ENCODE peak calls at places on chromosomes 4 and X, in six cellular contexts. One of them, this sample, is unnamed.

GRCh38 chr4:94488667-94489066 is 36.9 kb downstream of the PDLIM5 start:
- DNase-seq in IMR-90: peak
- DNase-seq in GM12878: no peak
- DNase-seq in body of pancreas: no peak
- DNase-seq in PC-3: peak
- DNase-seq in ovary: no peak
- DNase-seq in this sample: peak

GRCh38 chr4:40377462-40378385 is 42.6 kb downstream of the CHRNA9 start:
- DNase-seq in IMR-90: peak
- DNase-seq in GM12878: no peak
- DNase-seq in body of pancreas: no peak
- DNase-seq in PC-3: no peak
- DNase-seq in ovary: no peak
- DNase-seq in this sample: no peak

GRCh38 chr4:158122501-158122900 is 50.3 kb downstream of the GASK1B start:
- DNase-seq in IMR-90: peak
- DNase-seq in GM12878: no peak
- DNase-seq in body of pancreas: no peak
- DNase-seq in PC-3: no peak
- DNase-seq in ovary: no peak
- DNase-seq in this sample: no peak

GRCh38 chrX:155534800-155535199 is 76.4 kb upstream of the F8A3 start:
- DNase-seq in IMR-90: no peak
- DNase-seq in GM12878: no peak
- DNase-seq in body of pancreas: no peak
- DNase-seq in PC-3: no peak
- DNase-seq in ovary: no peak
- DNase-seq in this sample: no peak

GRCh38 chrX:138127314-138127713 is 561.4 kb downstream of the ZIC3 start:
- DNase-seq in IMR-90: no peak
- DNase-seq in GM12878: no peak
- DNase-seq in body of pancreas: no peak
- DNase-seq in PC-3: peak
- DNase-seq in ovary: no peak
- DNase-seq in this sample: no peak

GRCh38 chrX:20680998-20681397 is 414.3 kb upstream of the RPS6KA3 start:
- DNase-seq in IMR-90: no peak
- DNase-seq in GM12878: no peak
- DNase-seq in body of pancreas: no peak
- DNase-seq in PC-3: peak
- DNase-seq in ovary: no peak
- DNase-seq in this sample: no peak

GRCh38 chr4:148068065-148068911 is 336.4 kb downstream of the ARHGAP10 start:
- DNase-seq in IMR-90: no peak
- DNase-seq in GM12878: no peak
- DNase-seq in body of pancreas: no peak
- DNase-seq in PC-3: no peak
- DNase-seq in ovary: no peak
- DNase-seq in this sample: no peak

GRCh38 chr4:135838889-135839288 is 1637.3 kb upstream of the PABPC4L start:
- DNase-seq in IMR-90: peak
- DNase-seq in GM12878: no peak
- DNase-seq in body of pancreas: no peak
- DNase-seq in PC-3: peak
- DNase-seq in ovary: no peak
- DNase-seq in this sample: no peak

GRCh38 chrX:39883664-39884063 is 214.1 kb downstream of the BCOR start:
- DNase-seq in IMR-90: no peak
- DNase-seq in GM12878: no peak
- DNase-seq in body of pancreas: no peak
- DNase-seq in PC-3: no peak
- DNase-seq in ovary: no peak
- DNase-seq in this sample: no peak

GRCh38 chrX:129798888-129799287 is 19.1 kb downstream of the SASH3 start:
- DNase-seq in IMR-90: no peak
- DNase-seq in GM12878: no peak
- DNase-seq in body of pancreas: no peak
- DNase-seq in PC-3: no peak
- DNase-seq in ovary: no peak
- DNase-seq in this sample: no peak

GRCh38 chr4:37434469-37434868 is 189.9 kb downstream of the NWD2 start:
- DNase-seq in IMR-90: peak
- DNase-seq in GM12878: no peak
- DNase-seq in body of pancreas: no peak
- DNase-seq in PC-3: peak
- DNase-seq in ovary: no peak
- DNase-seq in this sample: no peak

GRCh38 chr4:79820427-79820826 is 252.6 kb downstream of the ANTXR2 start:
- DNase-seq in IMR-90: no peak
- DNase-seq in GM12878: no peak
- DNase-seq in body of pancreas: no peak
- DNase-seq in PC-3: no peak
- DNase-seq in ovary: no peak
- DNase-seq in this sample: no peak
- H3K27ac ChIP-seq in IMR-90: no peak
- H3K27ac ChIP-seq in GM12878: no peak
- H3K27ac ChIP-seq in body of pancreas: no peak
- H3K27ac ChIP-seq in PC-3: no peak
- H3K27ac ChIP-seq in ovary: no peak
- H3K27ac ChIP-seq in this sample: no peak

DNA sequence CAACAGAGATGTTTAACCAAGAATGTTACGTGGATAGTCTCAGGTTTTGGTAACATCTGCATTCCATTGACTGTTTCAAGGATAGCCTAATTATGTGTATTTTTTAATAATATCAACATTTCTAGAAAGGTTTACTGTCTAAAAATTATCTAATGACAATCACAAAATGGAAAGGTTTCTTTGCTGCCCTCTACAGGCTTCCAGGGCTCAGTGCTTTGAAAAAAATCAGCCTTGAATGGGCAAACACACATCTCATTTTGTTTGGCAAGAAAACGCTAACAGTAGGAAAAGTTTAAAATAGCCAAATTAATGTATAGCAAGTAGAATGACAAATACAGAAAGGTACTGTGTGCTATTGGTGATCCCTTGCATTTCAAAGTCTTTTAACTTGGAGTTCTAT is 223.4 kb upstream of the PRPS2 start:
- DNase-seq in IMR-90: peak
- DNase-seq in GM12878: no peak
- DNase-seq in body of pancreas: no peak
- DNase-seq in PC-3: peak
- DNase-seq in ovary: no peak
- DNase-seq in this sample: no peak
- TF ChIP-seq CTCF in IMR-90: peak
- TF ChIP-seq CTCF in GM12878: peak
- TF ChIP-seq CTCF in body of pancreas: peak
- TF ChIP-seq CTCF in PC-3: peak
- TF ChIP-seq CTCF in ovary: no peak
- TF ChIP-seq CTCF in this sample: peak

GRCh38 chr4:68447201-68447600 is at the start of gene TMPRSS11E:
- DNase-seq in IMR-90: no peak
- DNase-seq in GM12878: no peak
- DNase-seq in body of pancreas: no peak
- DNase-seq in PC-3: peak
- DNase-seq in ovary: no peak
- DNase-seq in this sample: no peak
- H3K27ac ChIP-seq in IMR-90: no peak
- H3K27ac ChIP-seq in GM12878: no peak
- H3K27ac ChIP-seq in body of pancreas: no peak
- H3K27ac ChIP-seq in PC-3: no peak
- H3K27ac ChIP-seq in ovary: no peak
- H3K27ac ChIP-seq in this sample: no peak

DNA sequence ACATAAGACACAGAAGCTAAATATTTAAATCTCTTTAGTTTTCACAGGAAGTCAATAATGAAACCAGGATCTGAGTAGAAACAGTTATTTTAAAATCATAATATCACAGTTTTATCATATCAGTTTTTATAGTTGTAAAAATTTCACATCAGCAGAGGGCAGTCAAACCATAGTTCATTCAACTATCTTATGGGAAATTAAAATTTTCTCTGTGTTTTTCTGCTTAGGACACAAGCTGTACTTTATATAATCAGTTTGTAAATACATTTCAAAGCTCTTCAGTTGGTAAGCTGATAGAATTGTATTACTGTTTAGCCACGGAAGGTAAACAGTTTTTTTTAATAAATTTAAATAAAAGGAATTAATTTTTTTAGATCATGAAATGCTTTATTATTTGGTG is 204.8 kb upstream of the NUDT6 start:
- DNase-seq in IMR-90: peak
- DNase-seq in GM12878: no peak
- DNase-seq in body of pancreas: no peak
- DNase-seq in PC-3: peak
- DNase-seq in ovary: no peak
- DNase-seq in this sample: no peak
- TF ChIP-seq CTCF in IMR-90: peak
- TF ChIP-seq CTCF in GM12878: no peak
- TF ChIP-seq CTCF in body of pancreas: peak
- TF ChIP-seq CTCF in PC-3: peak
- TF ChIP-seq CTCF in ovary: no peak
- TF ChIP-seq CTCF in this sample: peak

This sample was measured in RWPE1.